ENCODE peak calls at places on chromosomes 11 and 22, in six cellular contexts. K, M, E, G, R and C are unnamed samples.

GRCh38 chr11:116176484-116177005 is 596.2 kb downstream of the BUD13 start:
- DNase-seq in K (no peak), M (no peak), E (no peak), G (no peak), R (no peak), C (no peak)

GRCh38 chr22:34696557-34696956 is 369.4 kb upstream of the ISX start:
- DNase-seq in K (no peak), M (no peak), E (no peak), G (no peak), R (no peak), C (no peak)

GRCh38 chr22:23121026-23121823 is 20.6 kb downstream of the RSPH14 start:
- DNase-seq in K (no peak), M (no peak), E (no peak), G (peak; percentile 32), R (no peak), C (no peak)

GRCh38 chr11:111001986-111002616 is 243.4 kb upstream of the POU2AF2 start:
- DNase-seq in K (no peak), M (peak; percentile 33), E (no peak), G (peak; percentile 95), R (no peak), C (no peak)

GRCh38 chr11:43359432-43359818 is 705 bp downstream of the TTC17 start:
- DNase-seq in K (peak; percentile 15), M (no peak), E (no peak), G (peak; percentile 28), R (no peak), C (no peak)

GRCh38 chr11:125955856-125956255 is 10.0 kb downstream of the VSIG10L2 start:
- DNase-seq in K (no peak), M (no peak), E (no peak), G (no peak), R (no peak), C (no peak)

GRCh38 chr22:39938509-39938908 is 21.7 kb upstream of the TMA7B start:
- DNase-seq in K (no peak), M (no peak), E (no peak), G (no peak), R (no peak), C (no peak)

GRCh38 chr22:44452531-44453420 is 45.3 kb downstream of the RTL6 start:
- DNase-seq in K (no peak), M (no peak), E (no peak), G (no peak), R (no peak), C (no peak)

GRCh38 chr11:125872138-125872491 is 15.4 kb upstream of the HYLS1 start:
- DNase-seq in K (no peak), M (no peak), E (no peak), G (no peak), R (no peak), C (no peak)

GRCh38 chr11:17748761-17749721 is 14.5 kb downstream of the KCNC1 start:
- DNase-seq in K (no peak), M (no peak), E (no peak), G (no peak), R (peak; percentile 14), C (no peak)

GRCh38 chr11:13008625-13009475 is at the start of gene RASSF10:
- DNase-seq in K (peak; percentile 89), M (no peak), E (no peak), G (no peak), R (peak; percentile 33), C (peak; percentile 80)

GRCh38 chr11:76668362-76669155 is 2.0 kb downstream of the LRRC32 start:
- DNase-seq in K (no peak), M (no peak), E (no peak), G (no peak), R (peak; percentile 23), C (no peak)

GRCh38 chr11:96925862-96926261 is 536.0 kb downstream of the JRKL start:
- DNase-seq in K (no peak), M (no peak), E (no peak), G (no peak), R (no peak), C (no peak)

GRCh38 chr22:41907436-41908401 is 7.2 kb downstream of the SHISA8 start:
- DNase-seq in K (no peak), M (no peak), E (peak; percentile 82), G (peak; percentile 13), R (no peak), C (no peak)

GRCh38 chr11:86727105-86727504 is 54.7 kb upstream of the ME3 start:
- DNase-seq in K (no peak), M (no peak), E (no peak), G (no peak), R (no peak), C (no peak)

GRCh38 chr11:73141031-73141308 is 1.1 kb downstream of the FCHSD2 start:
- DNase-seq in K (peak; percentile 17), M (peak; percentile 23), E (peak; percentile 36), G (no peak), R (no peak), C (peak; percentile 13)

GRCh38 chr11:100563541-100564280 is 123.4 kb upstream of the ARHGAP42 start:
- DNase-seq in K (no peak), M (no peak), E (no peak), G (peak; percentile 45), R (no peak), C (no peak)

GRCh38 chr11:1752907-1753425 is 2.6 kb upstream of the IFITM10 start:
- DNase-seq in K (no peak), M (no peak), E (no peak), G (no peak), R (no peak), C (no peak)

GRCh38 chr11:93591247-93591898 is 48.2 kb upstream of the SMCO4 start:
- DNase-seq in K (no peak), M (no peak), E (no peak), G (peak; percentile 46), R (no peak), C (no peak)

GRCh38 chr22:50577987-50578775 is at the start of gene CPT1B:
- DNase-seq in K (no peak), M (peak; percentile 49), E (no peak), G (peak; percentile 26), R (no peak), C (no peak)

GRCh38 chr11:22558638-22559037 is 67.0 kb downstream of the FANCF start:
- DNase-seq in K (no peak), M (no peak), E (no peak), G (peak; percentile 1), R (no peak), C (no peak)
- TF ChIP-seq POLR2A in K (no peak), M (no peak), E (no peak), G (no peak), R (no peak), C (no peak)

GRCh38 chr11:68003846-68004550 is at the start of gene UNC93B1:
- DNase-seq in K (peak; percentile 92), M (peak; percentile 94), E (peak; percentile 87), G (peak; percentile 76), R (peak; percentile 82), C (peak; percentile 91)
- TF ChIP-seq POLR2A in K (peak; percentile 48), M (no peak), E (peak; percentile 69), G (no peak), R (no peak), C (peak; percentile 76)

GRCh38 chr22:37971475-37972434 is 12.6 kb downstream of the SOX10 start:
- DNase-seq in K (no peak), M (no peak), E (no peak), G (no peak), R (no peak), C (no peak)
- TF ChIP-seq POLR2A in K (no peak), M (no peak), E (no peak), G (no peak), R (no peak), C (no peak)

DNA sequence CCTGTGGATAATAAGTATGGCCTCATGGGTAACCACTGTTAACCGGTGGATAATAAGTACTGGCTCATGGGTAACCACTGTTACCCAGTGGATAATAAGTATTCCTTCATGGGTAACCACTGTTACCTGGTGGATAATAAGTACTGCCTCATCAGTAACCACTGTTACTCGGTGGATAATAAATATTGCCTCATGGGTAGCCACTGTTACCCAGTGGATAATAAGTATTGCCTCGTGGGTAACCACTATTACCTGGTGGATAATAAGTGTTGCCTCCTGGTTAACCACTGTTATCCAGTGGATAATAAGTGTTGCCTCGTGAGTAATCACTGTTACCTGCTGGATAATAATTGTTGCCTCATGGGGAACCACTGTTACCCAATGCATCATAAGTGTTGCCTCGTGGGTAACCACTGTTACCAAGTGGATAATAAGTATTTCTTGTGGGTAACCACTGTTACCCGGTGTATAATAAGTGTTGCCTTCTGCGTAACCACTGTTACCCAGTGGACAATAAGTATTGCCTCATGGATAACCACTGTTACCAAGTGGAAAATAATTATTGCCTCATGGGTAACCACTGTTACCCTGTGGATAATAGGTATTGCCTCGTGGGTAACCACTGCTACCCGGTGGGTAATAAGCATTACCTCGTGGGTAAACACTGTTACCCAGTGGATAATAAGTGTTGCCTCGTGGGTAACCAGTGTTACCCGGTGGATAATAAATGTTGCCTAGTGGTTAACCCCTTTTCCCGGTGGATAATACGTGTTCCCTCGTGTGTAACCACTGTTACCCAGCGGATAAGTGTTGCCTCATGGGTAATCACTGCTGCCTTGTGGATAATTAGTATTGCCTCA is 26.6 kb upstream of the NXPE4 start:
- DNase-seq in K (no peak), M (no peak), E (no peak), G (no peak), R (no peak), C (no peak)
- TF ChIP-seq POLR2A in K (no peak), M (no peak), E (no peak), G (no peak), R (no peak), C (no peak)

GRCh38 chr11:66720223-66720898 is 8.7 kb downstream of the SPTBN2 start:
- DNase-seq in K (peak; percentile 37), M (peak; percentile 98), E (peak; percentile 99), G (peak; percentile 56), R (no peak), C (peak; percentile 40)
- TF ChIP-seq POLR2A in K (no peak), M (peak; percentile 52), E (peak; percentile 51), G (no peak), R (no peak), C (no peak)

DNA sequence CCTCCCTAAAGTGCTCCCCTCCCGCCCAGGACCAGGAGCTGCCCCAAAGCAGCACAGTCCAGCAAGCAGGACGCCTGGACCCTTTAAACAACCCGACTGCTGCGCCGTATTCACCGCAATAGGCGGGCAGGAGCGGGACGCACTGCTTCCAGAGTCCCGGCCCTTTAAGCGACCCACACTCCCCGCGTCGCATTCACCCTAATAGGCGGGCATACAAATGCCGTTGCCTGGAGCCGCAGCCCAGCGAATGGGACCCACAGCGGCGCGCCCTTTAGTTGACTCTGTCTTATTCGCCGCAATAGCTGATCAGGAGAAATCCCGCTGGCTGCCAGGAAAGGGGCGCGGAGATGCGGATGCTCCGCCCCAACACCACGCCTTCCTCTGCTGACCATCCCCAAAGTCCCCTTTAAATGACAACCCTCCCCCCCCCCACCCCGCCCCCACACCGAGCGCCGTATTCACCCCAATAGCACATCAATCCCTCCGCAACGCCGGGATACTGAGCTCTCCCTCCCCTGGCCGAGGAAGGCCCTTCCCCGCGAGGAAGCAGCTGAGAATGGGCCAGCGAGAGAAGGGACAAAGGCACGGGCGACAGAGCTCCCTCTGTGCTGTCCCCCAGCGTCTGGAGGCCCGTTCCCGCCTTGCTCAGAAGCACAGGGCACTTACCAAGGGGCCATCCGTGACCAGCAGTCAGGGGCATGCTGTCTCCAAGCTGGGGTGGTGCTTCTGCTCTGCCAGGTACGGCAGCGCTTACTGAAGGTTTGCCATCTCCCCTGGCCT is 4.7 kb downstream of the OSBPL5 start:
- DNase-seq in K (no peak), M (peak; percentile 90), E (peak; percentile 88), G (peak; percentile 92), R (peak; percentile 92), C (peak; percentile 90)
- TF ChIP-seq POLR2A in K (no peak), M (peak; percentile 16), E (no peak), G (no peak), R (no peak), C (no peak)